ENCODE peak calls at places on chromosomes 3 and 15, in nine cellular contexts. M is Kasumi-1; D is coronary artery; S is activated CD4-positive, CD25-positive, alpha-beta regulatory T cell treated with anti-CD3 and anti-CD28 coated beads, Interleukin-2, amount 50 U/mL, for 72 hours; Z is H4; O is left cardiac atrium; L is substantia nigra; G is lung microvascular endothelial cell; A is Ammon's horn. X is an unnamed sample.

GRCh38 chr3:20096135-20096685 is 56.0 kb downstream of the KAT2B start:
- DNase-seq in Z (no peak), S (no peak), G (no peak), M (no peak), D (no peak), L (no peak), O (no peak), A (no peak), X (no peak)

GRCh38 chr3:154421067-154421466 is 8.9 kb downstream of the GPR149 start:
- DNase-seq in G (peak; percentile 3), A (no peak), O (no peak), D (no peak), M (peak; percentile 35), L (no peak), S (no peak), Z (no peak), X (no peak)

GRCh38 chr3:186303985-186304384 is 58.0 kb downstream of the DGKG start:
- DNase-seq in O (no peak), S (no peak), M (no peak), Z (no peak), G (no peak), D (no peak), L (no peak), A (no peak), X (no peak)

GRCh38 chr3:107208796-107209195 is 168.4 kb upstream of the CCDC54 start:
- DNase-seq in S (no peak), G (peak; percentile 25), M (no peak), O (no peak), A (no peak), Z (no peak), L (no peak), D (no peak), X (no peak)

GRCh38 chr15:37098468-37099320 is 1.7 kb downstream of the MEIS2 start:
- DNase-seq in A (peak; percentile 58), O (no peak), Z (no peak), M (peak; percentile 29), G (peak; percentile 46), D (no peak), S (no peak), L (no peak), X (no peak)

GRCh38 chr15:92277776-92278175 is 115.9 kb upstream of the ST8SIA2 start:
- DNase-seq in G (no peak), Z (no peak), S (no peak), A (peak; percentile 38), M (peak; percentile 3), D (no peak), L (peak; percentile 2), O (no peak), X (no peak)

GRCh38 chr3:66153961-66154923 is 66.6 kb upstream of the SLC25A26 start:
- DNase-seq in S (no peak), D (no peak), M (no peak), A (peak; percentile 50), G (no peak), O (no peak), L (no peak), Z (no peak), X (no peak)

GRCh38 chr15:39501366-39501765 is 79.5 kb upstream of the THBS1 start:
- DNase-seq in Z (no peak), O (no peak), G (peak; percentile 66), L (no peak), D (no peak), A (no peak), M (no peak), S (no peak), X (no peak)

GRCh38 chr3:187763850-187764648 is 18.8 kb upstream of the BCL6 start:
- DNase-seq in A (no peak), D (no peak), M (no peak), G (no peak), S (no peak), L (no peak), Z (no peak), O (no peak), X (no peak)

GRCh38 chr3:13282528-13282985 is 137.6 kb downstream of the NUP210 start:
- DNase-seq in M (peak; percentile 11), G (no peak), S (no peak), A (peak; percentile 13), O (no peak), L (no peak), D (no peak), Z (no peak), X (no peak)

GRCh38 chr3:114879059-114880031 is 267.7 kb downstream of the ZBTB20 start:
- DNase-seq in D (no peak), O (no peak), S (no peak), Z (peak; percentile 15), L (no peak), M (no peak), G (peak; percentile 71), A (no peak), X (no peak)

GRCh38 chr3:141191097-141191749 is 40.4 kb upstream of the PXYLP1 start:
- DNase-seq in D (no peak), Z (no peak), G (peak; percentile 8), A (no peak), O (no peak), L (no peak), S (no peak), M (no peak), X (no peak)

GRCh38 chr3:58651268-58651667 is 15.3 kb downstream of the FAM3D start:
- DNase-seq in M (no peak), G (peak; percentile 90), Z (no peak), D (no peak), L (no peak), O (no peak), S (no peak), A (no peak), X (peak; percentile 73)

GRCh38 chr3:48470286-48470685 is 23.7 kb downstream of the ATRIP start:
- DNase-seq in O (no peak), M (no peak), D (no peak), L (no peak), Z (no peak), A (no peak), G (no peak), S (no peak), X (no peak)

GRCh38 chr3:100634493-100635272 is 25.3 kb downstream of the ADGRG7 start:
- DNase-seq in M (peak; percentile 36), L (no peak), S (no peak), O (no peak), G (peak; percentile 54), D (no peak), Z (peak; percentile 28), A (peak; percentile 35), X (no peak)

GRCh38 chr15:37046876-37047614 is 53.3 kb downstream of the MEIS2 start:
- DNase-seq in Z (no peak), G (no peak), S (no peak), A (no peak), M (no peak), D (no peak), L (no peak), O (no peak), X (no peak)

GRCh38 chr3:65988440-65988839 is 50.3 kb downstream of the MAGI1 start:
- DNase-seq in G (no peak), S (no peak), O (no peak), M (no peak), A (no peak), Z (no peak), D (no peak), L (no peak), X (no peak)

GRCh38 chr15:31069360-31070000 is 32.0 kb downstream of the TRPM1 start:
- DNase-seq in L (no peak), O (no peak), D (no peak), M (no peak), Z (no peak), A (no peak), G (no peak), S (no peak), X (no peak)

GRCh38 chr15:45450468-45450867 is 72.1 kb downstream of the SLC30A4 start:
- DNase-seq in A (no peak), S (no peak), G (no peak), O (no peak), D (no peak), L (no peak), Z (no peak), M (no peak), X (no peak)

GRCh38 chr3:111321786-111322185 is 220.2 kb upstream of the CD96 start:
- DNase-seq in D (no peak), S (no peak), A (no peak), Z (no peak), M (no peak), O (no peak), L (no peak), G (peak; percentile 57), X (no peak)

GRCh38 chr15:77060560-77060959 is 10.3 kb downstream of the TSPAN3 start:
- DNase-seq in L (no peak), D (no peak), Z (no peak), O (no peak), S (no peak), A (peak; percentile 62), M (no peak), G (no peak), X (no peak)

GRCh38 chr3:64445318-64446300 is 220.3 kb upstream of the PRICKLE2 start:
- DNase-seq in L (peak; percentile 5), O (peak; percentile 34), D (no peak), A (no peak), M (no peak), S (no peak), G (no peak), Z (no peak), X (no peak)

GRCh38 chr3:187783098-187783497 is 37.8 kb upstream of the BCL6 start:
- DNase-seq in O (peak; percentile 29), L (no peak), M (peak; percentile 6), A (no peak), Z (peak; percentile 94), S (no peak), G (peak; percentile 10), D (no peak), X (no peak)

X was measured in pulmonary artery endothelial cell.